ENCODE peak calls at places on chromosomes 12 and 14, in ten cellular contexts. O is hippocampal formation; C is mesothelial cell of epicardium; H is HT-29; S is activated naive CD8-positive, alpha-beta T cell treated with anti-CD3 and anti-CD28 coated beads, Interleukin-2, amount 50 U/mL, for 24 hours; T is T-helper 2 cell; U is stimulated activated CD8-positive, alpha-beta memory T cell treated with anti-CD3 and anti-CD28 coated beads, Interleukin-7, amount 100 ng/mL, for 1 hour; E is GM12865; W is activated T-helper 1 cell treated with Interleukin-2 at 50 U/mL for 16 hours; K is brain microvascular endothelial cell. Q is an unnamed sample.

GRCh38 chr14:102279688-102280348 is 25.1 kb downstream of the MOK start:
- DNase-seq in U (no peak), K (peak), O (no peak), H (peak), S (no peak), E (no peak), W (no peak), T (no peak), C (no peak), Q (no peak)

GRCh38 chr12:71719647-71720370 is 33.9 kb downstream of the TMEM19 start:
- DNase-seq in H (no peak), T (no peak), S (no peak), C (no peak), W (no peak), K (no peak), E (no peak), O (no peak), U (no peak), Q (no peak)

GRCh38 chr12:42407306-42407705 is 81.3 kb downstream of the PPHLN1 start:
- DNase-seq in H (no peak), K (no peak), U (no peak), W (no peak), C (no peak), T (no peak), O (no peak), S (no peak), E (no peak), Q (no peak)

GRCh38 chr14:98808494-98809407 is 463.2 kb downstream of the BCL11B start:
- DNase-seq in S (no peak), C (no peak), H (no peak), E (no peak), T (no peak), O (no peak), K (no peak), U (no peak), W (no peak), Q (no peak)

GRCh38 chr12:122203968-122204828 is 689 bp downstream of the B3GNT4 start:
- DNase-seq in E (no peak), K (no peak), C (no peak), H (no peak), O (no peak), T (no peak), S (no peak), W (no peak), U (no peak), Q (peak)

GRCh38 chr14:105223770-105224544 is 24.4 kb upstream of the BTBD6 start:
- DNase-seq in C (no peak), K (no peak), S (no peak), H (no peak), E (no peak), U (no peak), O (no peak), T (no peak), W (no peak), Q (no peak)

GRCh38 chr14:85466678-85467077 is 63.3 kb upstream of the FLRT2 start:
- DNase-seq in W (no peak), H (no peak), K (peak), C (no peak), U (no peak), T (no peak), O (no peak), S (no peak), E (no peak), Q (no peak)

GRCh38 chr12:24045816-24046257 is 96.4 kb upstream of the SOX5 start:
- DNase-seq in S (no peak), H (no peak), K (peak), C (no peak), W (no peak), O (no peak), T (peak), U (no peak), E (no peak), Q (no peak)

GRCh38 chr12:81257952-81258551 is 180.2 kb downstream of the ACSS3 start:
- DNase-seq in E (peak), T (no peak), O (peak), K (peak), W (no peak), C (no peak), H (peak), U (no peak), S (no peak), Q (no peak)

GRCh38 chr14:86423212-86423611 is 893.3 kb downstream of the FLRT2 start:
- DNase-seq in W (no peak), K (no peak), H (no peak), O (no peak), S (no peak), E (no peak), T (no peak), U (no peak), C (no peak), Q (no peak)

GRCh38 chr12:108967869-108968540 is 52.9 kb downstream of the SVOP start:
- DNase-seq in K (peak), U (no peak), T (no peak), E (peak), S (no peak), C (no peak), H (peak), W (no peak), O (no peak), Q (peak)

GRCh38 chr12:129605666-129606065 is 298.2 kb downstream of the TMEM132D start:
- DNase-seq in S (no peak), H (no peak), C (no peak), E (no peak), K (peak), U (no peak), W (no peak), O (no peak), T (no peak), Q (no peak)

GRCh38 chr14:99603471-99603933 is 505 bp downstream of the CCDC85C start:
- DNase-seq in H (peak), S (peak), K (no peak), E (peak), W (peak), O (no peak), C (no peak), U (no peak), T (peak), Q (no peak)

GRCh38 chr14:61547186-61548121 is 147.9 kb upstream of the HIF1A start:
- DNase-seq in E (no peak), U (no peak), W (no peak), K (peak), C (no peak), T (no peak), O (no peak), S (no peak), H (no peak), Q (no peak)

GRCh38 chr14:105536691-105537579 is 10.6 kb downstream of the TMEM121 start:
- DNase-seq in H (no peak), E (no peak), T (no peak), W (no peak), O (no peak), U (no peak), K (no peak), S (no peak), C (no peak), Q (no peak)

GRCh38 chr12:32989705-32990104 is 93.1 kb upstream of the PKP2 start:
- DNase-seq in S (no peak), H (no peak), O (no peak), U (no peak), W (no peak), K (no peak), T (no peak), C (no peak), E (no peak), Q (no peak)

GRCh38 chr14:100309028-100309718 is 2.9 kb upstream of the SLC25A29 start:
- DNase-seq in O (no peak), C (no peak), E (no peak), W (no peak), S (no peak), U (no peak), H (no peak), K (no peak), T (no peak), Q (no peak)